ENCODE peak calls at places on chromosomes 12 and 14, in five cellular contexts. C is GM12878; V is CD8-positive, alpha-beta memory T cell; W is EL; Y is Right ventricle myocardium superior. T is an unnamed sample.

GRCh38 chr12:130764073-130764472 is 48.0 kb upstream of the RIMBP2 start:
- DNase-seq in C (peak), V (no peak), W (no peak), Y (no peak), T (no peak)

GRCh38 chr14:72104011-72104613 is 171.9 kb downstream of the RGS6 start:
- DNase-seq in C (no peak), V (no peak), W (peak), Y (no peak), T (peak)

GRCh38 chr12:43883748-43884147 is 47.9 kb downstream of the TMEM117 start:
- DNase-seq in C (no peak), V (no peak), W (no peak), Y (no peak), T (no peak)

GRCh38 chr12:53590661-53591060 is 35.5 kb downstream of the ATF7 start:
- DNase-seq in C (no peak), V (no peak), W (no peak), Y (no peak), T (no peak)

GRCh38 chr14:64943556-64943955 is 1.0 kb upstream of the GPX2 start:
- DNase-seq in C (no peak), V (no peak), W (no peak), Y (no peak), T (no peak)

GRCh38 chr12:11717533-11717961 is 68.1 kb downstream of the ETV6 start:
- DNase-seq in C (peak), V (no peak), W (peak), Y (no peak), T (no peak)

GRCh38 chr14:63030113-63030512 is 15.1 kb downstream of the KCNH5 start:
- DNase-seq in C (no peak), V (no peak), W (no peak), Y (no peak), T (no peak)

GRCh38 chr12:65490193-65490592 is 211.7 kb downstream of the MSRB3 start:
- DNase-seq in C (no peak), V (no peak), W (peak), Y (no peak), T (no peak)

GRCh38 chr12:3533703-3534386 is 42.8 kb downstream of the PRMT8 start:
- DNase-seq in C (no peak), V (no peak), W (peak), Y (peak), T (no peak)

GRCh38 chr14:69039287-69039628 is 60.2 kb upstream of the ACTN1 start:
- DNase-seq in C (no peak), V (no peak), W (peak), Y (no peak), T (no peak)

GRCh38 chr12:3558854-3559253 is 67.9 kb downstream of the PRMT8 start:
- DNase-seq in C (no peak), V (no peak), W (no peak), Y (no peak), T (no peak)

T was measured in GM06990.